ENCODE peak calls at places on chromosome 2, in five cellular contexts. P is B cell, J is H9, C is choroid plexus epithelial cell, A is cardiac muscle cell. H is an unnamed sample.

GRCh38 chr2:71555798-71556454 is 102.6 kb downstream of the DYSF start:
- DNase-seq in J (no peak), P (no peak), A (no peak), C (no peak), H (no peak)

GRCh38 chr2:1754461-1755170 is 10.3 kb upstream of the PXDN start:
- DNase-seq in P (no peak), A (no peak), J (no peak), C (no peak), H (no peak)

GRCh38 chr2:141201161-141201560 is 929.7 kb downstream of the LRP1B start:
- DNase-seq in P (no peak), A (no peak), J (no peak), C (no peak), H (no peak)

GRCh38 chr2:186349508-186349907 is 136.6 kb upstream of the ZC3H15 start:
- DNase-seq in P (no peak), C (peak), J (no peak), A (peak), H (no peak)

GRCh38 chr2:101466426-101466825 is 8.5 kb downstream of the RFX8 start:
- DNase-seq in C (no peak), A (no peak), J (no peak), P (no peak), H (no peak)

GRCh38 chr2:127575185-127575765 is 39.8 kb downstream of the MYO7B start:
- DNase-seq in C (no peak), J (no peak), P (no peak), A (no peak), H (no peak)

GRCh38 chr2:233409286-233409991 is 55.1 kb downstream of the DGKD start:
- DNase-seq in A (peak), J (no peak), C (peak), P (no peak), H (peak)

GRCh38 chr2:177353084-177353483 is 39.5 kb upstream of the AGPS start:
- DNase-seq in P (no peak), C (peak), J (no peak), A (peak), H (no peak)

GRCh38 chr2:42196403-42197267 is 27.5 kb downstream of the EML4 start:
- DNase-seq in A (peak), P (peak), J (peak), C (peak), H (no peak)

GRCh38 chr2:8223731-8224678 is 457.9 kb upstream of the ID2 start:
- DNase-seq in P (no peak), A (no peak), C (no peak), J (no peak), H (peak)

GRCh38 chr2:59463401-59463800 is 1090.1 kb downstream of the BCL11A start:
- DNase-seq in J (peak), P (no peak), C (no peak), A (no peak), H (no peak)

GRCh38 chr2:59458862-59459261 is 1094.6 kb downstream of the BCL11A start:
- DNase-seq in A (no peak), P (no peak), C (no peak), J (peak), H (no peak)

GRCh38 chr2:59462418-59463197 is 1090.8 kb downstream of the BCL11A start:
- DNase-seq in A (no peak), P (no peak), J (no peak), C (no peak), H (no peak)
- TF ChIP-seq CTCF in A (no peak), P (no peak), J (peak), C (no peak), H (no peak)

GRCh38 chr2:46386763-46387162 is 89.6 kb downstream of the EPAS1 start:
- DNase-seq in A (no peak), C (no peak), J (peak), P (no peak), H (peak)

GRCh38 chr2:46387886-46388515 is 90.8 kb downstream of the EPAS1 start:
- DNase-seq in C (no peak), P (no peak), J (peak), A (no peak), H (peak)

GRCh38 chr2:46387292-46387691 is 90.1 kb downstream of the EPAS1 start:
- DNase-seq in P (no peak), C (no peak), A (no peak), J (no peak), H (no peak)

GRCh38 chr2:46384457-46384815 is 87.2 kb downstream of the EPAS1 start:
- DNase-seq in C (no peak), A (no peak), J (peak), P (no peak), H (peak)

DNA sequence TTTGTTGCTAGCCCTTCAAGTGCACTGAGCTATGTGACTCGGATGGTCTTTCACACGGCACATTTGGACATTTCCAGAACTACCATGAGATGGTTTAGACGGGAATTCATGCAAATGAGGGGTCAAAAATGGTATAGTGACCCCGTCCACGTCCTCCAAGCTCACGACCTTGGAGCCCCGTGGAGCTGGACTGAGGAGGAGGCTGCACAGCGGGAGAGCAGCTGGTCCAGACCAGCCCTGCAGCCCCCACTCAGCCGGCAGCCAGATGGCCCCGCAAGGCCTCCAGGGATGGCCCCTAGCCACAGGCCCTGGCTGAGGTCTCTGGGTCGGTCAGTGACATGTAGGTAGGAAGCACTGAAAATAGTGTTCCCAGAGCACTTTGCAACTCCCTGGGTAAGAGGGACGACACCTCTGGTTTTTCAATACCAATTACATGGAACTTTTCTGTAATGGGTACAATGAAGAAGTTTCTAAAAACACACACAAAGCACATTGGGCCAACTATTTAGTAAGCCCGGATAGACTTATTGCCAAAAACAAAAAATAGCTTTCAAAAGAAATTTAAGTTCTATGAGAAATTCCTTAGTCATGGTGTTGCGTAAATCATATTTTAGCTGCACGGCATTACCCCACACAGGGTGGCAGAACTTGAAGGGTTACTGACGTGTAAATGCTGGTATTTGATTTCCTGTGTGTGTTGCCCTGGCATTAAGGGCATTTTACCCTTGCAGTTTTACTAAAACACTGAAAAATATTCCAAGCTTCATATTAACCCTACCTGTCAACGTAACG is 88.8 kb downstream of the EPAS1 start:
- DNase-seq in A (peak), C (peak), J (peak), P (no peak), H (peak)
- TF ChIP-seq CTCF in A (no peak), C (no peak), J (no peak), P (no peak), H (no peak)

GRCh38 chr2:25692737-25693445 is 19.5 kb upstream of the DTNB start:
- DNase-seq in A (no peak), C (no peak), P (no peak), J (no peak), H (no peak)
- TF ChIP-seq CTCF in A (no peak), C (peak), P (no peak), J (peak), H (no peak)

GRCh38 chr2:231124833-231125232 is at the start of gene HTR2B:
- DNase-seq in A (peak), P (no peak), C (peak), J (no peak), H (no peak)
- TF ChIP-seq CTCF in A (no peak), P (no peak), C (no peak), J (no peak), H (no peak)

GRCh38 chr2:149329068-149329467 is 1.3 kb upstream of the LYPD6 start:
- DNase-seq in A (no peak), C (no peak), P (no peak), J (peak), H (no peak)
- TF ChIP-seq CTCF in A (peak), C (peak), P (no peak), J (peak), H (peak)

H was measured in osteocyte.